ENCODE peak calls at places on chromosomes 16 and 17, in five cellular contexts. One of them, this sample, is unnamed.

GRCh38 chr16:1890024-1890700 is 18.2 kb upstream of the MEIOB start:
- DNase-seq in lung: no peak
- DNase-seq in AG04450: no peak
- DNase-seq in dorsolateral prefrontal cortex: no peak
- DNase-seq in tibial nerve: no peak
- DNase-seq in this sample: no peak

GRCh38 chr16:2532494-2533141 is 1.4 kb upstream of the CEMP1 start:
- DNase-seq in dorsolateral prefrontal cortex: peak; percentile 65
- DNase-seq in tibial nerve: peak; percentile 71
- DNase-seq in lung: peak; percentile 83
- DNase-seq in AG04450: no peak
- DNase-seq in this sample: peak; percentile 85

GRCh38 chr16:35750701-35751104 is 2291.3 kb downstream of the TP53TG3F start:
- DNase-seq in dorsolateral prefrontal cortex: no peak
- DNase-seq in tibial nerve: no peak
- DNase-seq in lung: no peak
- DNase-seq in AG04450: no peak
- DNase-seq in this sample: peak; percentile 38

GRCh38 chr16:23699100-23699499 is 13.9 kb downstream of the ERN2 start:
- DNase-seq in AG04450: no peak
- DNase-seq in lung: peak; percentile 41
- DNase-seq in tibial nerve: no peak
- DNase-seq in dorsolateral prefrontal cortex: no peak
- DNase-seq in this sample: no peak

GRCh38 chr17:77429985-77430752 is 289.4 kb downstream of the SEC14L1 start:
- DNase-seq in dorsolateral prefrontal cortex: peak; percentile 82
- DNase-seq in tibial nerve: peak; percentile 95
- DNase-seq in lung: peak; percentile 87
- DNase-seq in AG04450: peak; percentile 96
- DNase-seq in this sample: peak; percentile 98

GRCh38 chr17:9444687-9445086 is 130.9 kb downstream of the STX8 start:
- DNase-seq in AG04450: no peak
- DNase-seq in lung: no peak
- DNase-seq in tibial nerve: no peak
- DNase-seq in dorsolateral prefrontal cortex: no peak
- DNase-seq in this sample: no peak

GRCh38 chr17:9843152-9844010 is 17.7 kb downstream of the GLP2R start:
- DNase-seq in dorsolateral prefrontal cortex: no peak
- DNase-seq in tibial nerve: no peak
- DNase-seq in lung: no peak
- DNase-seq in AG04450: no peak
- DNase-seq in this sample: no peak

GRCh38 chr16:81385031-81385756 is 59.4 kb upstream of the CMIP start:
- DNase-seq in tibial nerve: no peak
- DNase-seq in lung: no peak
- DNase-seq in dorsolateral prefrontal cortex: no peak
- DNase-seq in AG04450: no peak
- DNase-seq in this sample: no peak

GRCh38 chr17:41367426-41368075 is 2.1 kb downstream of the KRT33B start:
- DNase-seq in lung: no peak
- DNase-seq in dorsolateral prefrontal cortex: no peak
- DNase-seq in AG04450: no peak
- DNase-seq in tibial nerve: no peak
- DNase-seq in this sample: no peak

GRCh38 chr16:21156767-21157467 is 1.6 kb upstream of the LDAF1 start:
- DNase-seq in tibial nerve: peak; percentile 21
- DNase-seq in lung: no peak
- DNase-seq in AG04450: no peak
- DNase-seq in dorsolateral prefrontal cortex: no peak
- DNase-seq in this sample: no peak

GRCh38 chr16:72105978-72106377 is 12.3 kb downstream of the DHX38 start:
- DNase-seq in dorsolateral prefrontal cortex: no peak
- DNase-seq in AG04450: no peak
- DNase-seq in tibial nerve: no peak
- DNase-seq in lung: no peak
- DNase-seq in this sample: no peak

GRCh38 chr17:45221997-45222272 is 250 bp downstream of the FMNL1 start:
- DNase-seq in lung: no peak
- DNase-seq in dorsolateral prefrontal cortex: no peak
- DNase-seq in tibial nerve: no peak
- DNase-seq in AG04450: no peak
- DNase-seq in this sample: no peak

GRCh38 chr16:10529895-10530669 is 50.3 kb downstream of the EMP2 start:
- DNase-seq in lung: no peak
- DNase-seq in dorsolateral prefrontal cortex: no peak
- DNase-seq in AG04450: no peak
- DNase-seq in tibial nerve: no peak
- DNase-seq in this sample: no peak

GRCh38 chr17:29573558-29573870 is 5.0 kb downstream of the TP53I13 start:
- DNase-seq in AG04450: no peak
- DNase-seq in tibial nerve: no peak
- DNase-seq in dorsolateral prefrontal cortex: peak; percentile 42
- DNase-seq in lung: no peak
- DNase-seq in this sample: peak; percentile 76

GRCh38 chr16:52498640-52499039 is 48.3 kb downstream of the TOX3 start:
- DNase-seq in lung: no peak
- DNase-seq in tibial nerve: no peak
- DNase-seq in AG04450: no peak
- DNase-seq in dorsolateral prefrontal cortex: no peak
- DNase-seq in this sample: no peak

GRCh38 chr16:70407811-70408274 is 31.1 kb downstream of the ST3GAL2 start:
- DNase-seq in tibial nerve: no peak
- DNase-seq in lung: no peak
- DNase-seq in dorsolateral prefrontal cortex: no peak
- DNase-seq in AG04450: no peak
- DNase-seq in this sample: no peak

GRCh38 chr16:27398894-27399853 is 2.8 kb upstream of the IL21R start:
- DNase-seq in dorsolateral prefrontal cortex: no peak
- DNase-seq in lung: no peak
- DNase-seq in tibial nerve: no peak
- DNase-seq in AG04450: no peak
- DNase-seq in this sample: peak; percentile 16

GRCh38 chr17:62763891-62764600 is 44.1 kb downstream of the MARCHF10 start:
- DNase-seq in tibial nerve: no peak
- DNase-seq in AG04450: no peak
- DNase-seq in lung: no peak
- DNase-seq in dorsolateral prefrontal cortex: no peak
- DNase-seq in this sample: no peak

GRCh38 chr16:5336898-5337297 is 239.3 kb upstream of the EEF2KMT start:
- DNase-seq in lung: no peak
- DNase-seq in AG04450: no peak
- DNase-seq in dorsolateral prefrontal cortex: no peak
- DNase-seq in tibial nerve: no peak
- DNase-seq in this sample: no peak

GRCh38 chr17:16269658-16270057 is 52.6 kb downstream of the PIGL start:
- DNase-seq in dorsolateral prefrontal cortex: no peak
- DNase-seq in tibial nerve: no peak
- DNase-seq in lung: no peak
- DNase-seq in AG04450: no peak
- DNase-seq in this sample: no peak

GRCh38 chr17:35299108-35299507 is 56.2 kb downstream of the SLFN5 start:
- DNase-seq in tibial nerve: no peak
- DNase-seq in AG04450: no peak
- DNase-seq in lung: peak; percentile 65
- DNase-seq in dorsolateral prefrontal cortex: no peak
- DNase-seq in this sample: no peak

GRCh38 chr17:7258731-7259554 is 3.3 kb downstream of the CLDN7 start:
- DNase-seq in tibial nerve: no peak
- DNase-seq in lung: peak; percentile 80
- DNase-seq in dorsolateral prefrontal cortex: no peak
- DNase-seq in AG04450: no peak
- DNase-seq in this sample: no peak

GRCh38 chr16:22162658-22163009 is 328 bp downstream of the SDR42E2 start:
- DNase-seq in dorsolateral prefrontal cortex: no peak
- DNase-seq in lung: no peak
- DNase-seq in tibial nerve: no peak
- DNase-seq in AG04450: no peak
- DNase-seq in this sample: no peak
- H3K4me3 ChIP-seq in dorsolateral prefrontal cortex: no peak overlapping the region
- H3K4me3 ChIP-seq in lung: no peak overlapping the region
- H3K4me3 ChIP-seq in tibial nerve: peak overlapping the region; percentile 4
- H3K4me3 ChIP-seq in AG04450: no peak overlapping the region
- H3K4me3 ChIP-seq in this sample: peak overlapping the region; percentile 47

DNA sequence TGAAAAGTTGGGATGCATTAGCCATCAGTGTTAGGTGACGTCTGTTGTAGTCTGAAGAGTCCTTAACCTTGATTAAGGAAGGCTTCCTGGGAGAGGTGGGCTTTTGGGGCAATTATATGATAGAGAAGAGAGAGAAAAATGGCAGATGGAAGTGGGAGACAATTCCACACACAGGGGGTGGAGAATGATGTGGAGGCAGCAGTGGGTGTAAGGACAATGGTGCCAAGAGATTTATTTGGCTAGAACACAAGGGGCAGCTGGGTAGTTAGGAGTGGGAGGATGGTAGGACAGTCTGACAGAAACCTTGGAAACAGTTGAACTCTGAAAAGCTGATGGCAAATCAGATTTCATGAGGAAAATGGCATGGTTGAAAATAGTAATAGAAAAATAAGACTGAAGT is 10.7 kb upstream of the DUSP14 start:
- DNase-seq in lung: no peak
- DNase-seq in tibial nerve: no peak
- DNase-seq in AG04450: no peak
- DNase-seq in dorsolateral prefrontal cortex: no peak
- DNase-seq in this sample: no peak
- H3K27ac ChIP-seq in lung: no peak overlapping the region
- H3K27ac ChIP-seq in tibial nerve: no peak overlapping the region
- H3K27ac ChIP-seq in AG04450: no peak overlapping the region
- H3K27ac ChIP-seq in dorsolateral prefrontal cortex: no peak overlapping the region
- H3K27ac ChIP-seq in this sample: no peak overlapping the region

GRCh38 chr16:75099738-75100615 is 16.6 kb downstream of the LDHD start:
- DNase-seq in lung: no peak
- DNase-seq in AG04450: no peak
- DNase-seq in dorsolateral prefrontal cortex: no peak
- DNase-seq in tibial nerve: no peak
- DNase-seq in this sample: no peak
- H3K4me3 ChIP-seq in lung: no peak overlapping the region
- H3K4me3 ChIP-seq in AG04450: no peak overlapping the region
- H3K4me3 ChIP-seq in dorsolateral prefrontal cortex: no peak overlapping the region
- H3K4me3 ChIP-seq in tibial nerve: no peak overlapping the region
- H3K4me3 ChIP-seq in this sample: no peak overlapping the region

DNA sequence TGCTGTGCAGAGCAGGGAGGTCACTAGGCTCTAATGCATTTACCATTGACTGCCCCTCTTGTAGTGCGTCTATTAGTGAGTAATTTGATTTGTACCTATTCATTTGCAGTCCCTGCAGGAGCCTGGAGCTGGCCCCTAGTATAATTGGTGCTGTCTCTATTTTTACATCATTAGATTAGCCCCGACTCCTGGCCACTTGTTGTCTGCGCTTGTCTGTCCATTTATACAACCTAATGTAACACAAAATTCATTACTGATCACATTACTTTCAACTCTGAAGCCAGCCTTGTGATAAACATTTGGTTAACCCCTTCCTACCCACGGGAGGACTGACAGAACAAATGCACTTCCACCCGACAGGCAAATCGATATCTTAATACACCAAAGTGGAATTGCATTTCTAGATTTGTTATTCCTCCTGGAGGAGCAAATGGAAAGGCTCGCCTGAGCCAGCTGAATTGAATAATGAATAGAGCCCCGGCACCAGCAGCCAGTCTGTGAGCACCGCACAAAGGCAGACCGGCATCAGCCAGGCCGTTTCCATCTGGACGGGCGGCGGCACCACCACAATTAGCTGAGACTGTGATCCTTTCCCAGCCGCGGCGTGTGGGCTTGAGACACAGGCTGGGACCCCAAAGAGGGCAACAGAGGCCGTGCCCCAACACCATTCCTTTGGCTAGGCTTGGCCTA is 18.7 kb upstream of the TBX2 start:
- DNase-seq in tibial nerve: no peak
- DNase-seq in lung: no peak
- DNase-seq in dorsolateral prefrontal cortex: peak; percentile 42
- DNase-seq in AG04450: no peak
- DNase-seq in this sample: no peak
- H3K27ac ChIP-seq in tibial nerve: peak overlapping the region; percentile 35
- H3K27ac ChIP-seq in lung: no peak overlapping the region
- H3K27ac ChIP-seq in dorsolateral prefrontal cortex: no peak overlapping the region
- H3K27ac ChIP-seq in AG04450: no peak overlapping the region
- H3K27ac ChIP-seq in this sample: no peak overlapping the region

GRCh38 chr17:82031885-82032627 is 578 bp downstream of the RAC3 start:
- DNase-seq in dorsolateral prefrontal cortex: no peak
- DNase-seq in AG04450: no peak
- DNase-seq in lung: no peak
- DNase-seq in tibial nerve: no peak
- DNase-seq in this sample: no peak
- H3K4me3 ChIP-seq in dorsolateral prefrontal cortex: peak overlapping the region; percentile 49
- H3K4me3 ChIP-seq in AG04450: peak overlapping the region; percentile 57
- H3K4me3 ChIP-seq in lung: no peak overlapping the region
- H3K4me3 ChIP-seq in tibial nerve: peak overlapping the region; percentile 15
- H3K4me3 ChIP-seq in this sample: peak overlapping the region; percentile 69

GRCh38 chr17:81829858-81830257 is 3.2 kb downstream of the MCRIP1 start:
- DNase-seq in AG04450: no peak
- DNase-seq in lung: no peak
- DNase-seq in dorsolateral prefrontal cortex: no peak
- DNase-seq in tibial nerve: no peak
- DNase-seq in this sample: no peak
- H3K27ac ChIP-seq in AG04450: no peak overlapping the region
- H3K27ac ChIP-seq in lung: no peak overlapping the region
- H3K27ac ChIP-seq in dorsolateral prefrontal cortex: no peak overlapping the region
- H3K27ac ChIP-seq in tibial nerve: peak overlapping the region; percentile 36
- H3K27ac ChIP-seq in this sample: no peak overlapping the region

DNA sequence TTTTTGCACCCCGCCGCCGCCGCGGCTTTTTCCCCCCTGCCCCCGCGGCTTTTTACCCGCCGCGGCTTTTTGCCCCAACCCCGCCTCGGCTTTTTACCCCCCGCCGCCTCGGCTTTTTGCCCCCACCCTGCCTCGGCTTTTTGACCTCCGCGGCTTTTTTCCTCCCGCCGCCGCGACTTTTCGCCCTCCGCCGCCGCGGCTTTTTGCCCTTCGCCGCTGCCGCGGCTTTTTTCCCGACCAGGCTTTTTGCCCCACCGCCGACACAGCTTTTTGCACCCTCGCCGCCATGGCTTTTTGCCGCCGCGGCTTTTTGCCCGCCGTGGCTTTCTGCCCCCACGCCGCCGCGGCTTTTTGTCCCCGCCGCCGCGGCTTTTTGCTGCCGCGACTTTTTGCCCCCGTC is 137.0 kb upstream of the TP53TG3D start:
- DNase-seq in tibial nerve: no peak
- DNase-seq in lung: no peak
- DNase-seq in AG04450: no peak
- DNase-seq in dorsolateral prefrontal cortex: no peak
- DNase-seq in this sample: no peak
- H3K4me3 ChIP-seq in tibial nerve: peak overlapping the region; percentile 22
- H3K4me3 ChIP-seq in lung: no peak overlapping the region
- H3K4me3 ChIP-seq in AG04450: peak overlapping the region; percentile 17
- H3K4me3 ChIP-seq in dorsolateral prefrontal cortex: peak overlapping the region; percentile 45
- H3K4me3 ChIP-seq in this sample: peak overlapping the region; percentile 43

DNA sequence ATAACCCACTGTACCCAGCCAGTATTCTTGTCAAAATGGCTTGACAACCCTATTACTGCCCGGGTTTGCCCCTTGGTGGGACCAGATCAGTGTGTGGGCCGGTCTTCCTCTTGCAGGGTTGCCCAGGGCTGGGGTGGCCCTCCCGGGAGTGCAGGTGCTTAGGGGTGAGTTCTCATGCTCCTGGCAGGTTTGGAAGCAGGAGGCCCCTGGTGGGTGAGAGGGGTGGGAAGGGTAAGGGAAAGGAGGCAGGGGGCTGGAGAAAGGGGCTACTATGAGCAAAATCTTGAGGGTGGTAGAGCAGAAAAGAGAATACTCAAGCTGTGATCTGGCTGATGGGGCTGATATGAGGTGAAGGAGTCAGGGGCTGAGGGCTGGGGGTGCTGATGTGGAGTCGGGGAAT is 6.5 kb downstream of the CD300A start:
- DNase-seq in lung: no peak
- DNase-seq in dorsolateral prefrontal cortex: no peak
- DNase-seq in tibial nerve: no peak
- DNase-seq in AG04450: no peak
- DNase-seq in this sample: no peak
- H3K27ac ChIP-seq in lung: no peak overlapping the region
- H3K27ac ChIP-seq in dorsolateral prefrontal cortex: no peak overlapping the region
- H3K27ac ChIP-seq in tibial nerve: no peak overlapping the region
- H3K27ac ChIP-seq in AG04450: no peak overlapping the region
- H3K27ac ChIP-seq in this sample: no peak overlapping the region